ENCODE peak calls at places on chromosomes 16 and 17, in nine cellular contexts. I, H, T, D, F, V, U, Y and P are unnamed samples.

GRCh38 chr16:26214694-26215093 is 522.9 kb downstream of the HS3ST4 start:
- DNase-seq in I (no peak), H (no peak), T (no peak), D (no peak), F (no peak), V (no peak), U (no peak), Y (no peak), P (no peak)

GRCh38 chr17:37461668-37462067 is 28.0 kb upstream of the DUSP14 start:
- DNase-seq in I (peak; percentile 36), H (no peak), T (peak; percentile 15), D (no peak), F (no peak), V (no peak), U (no peak), Y (peak; percentile 16), P (no peak)

GRCh38 chr16:83680980-83681379 is 126.8 kb upstream of the HSBP1 start:
- DNase-seq in I (no peak), H (no peak), T (no peak), D (no peak), F (no peak), V (no peak), U (no peak), Y (no peak), P (no peak)

GRCh38 chr17:50946891-50947843 is 81.0 kb upstream of the TOB1 start:
- DNase-seq in I (no peak), H (peak; percentile 63), T (no peak), D (no peak), F (peak; percentile 7), V (peak; percentile 48), U (peak; percentile 55), Y (no peak), P (no peak)

GRCh38 chr16:81623365-81624102 is 155.6 kb upstream of the PLCG2 start:
- DNase-seq in I (peak; percentile 43), H (no peak), T (peak; percentile 54), D (no peak), F (peak; percentile 37), V (peak; percentile 79), U (no peak), Y (peak; percentile 49), P (peak; percentile 61)

GRCh38 chr17:20009052-20009301 is 182 bp upstream of the SPECC1 start:
- DNase-seq in I (no peak), H (no peak), T (no peak), D (no peak), F (no peak), V (no peak), U (no peak), Y (peak; percentile 45), P (no peak)

GRCh38 chr16:9824191-9824590 is 358.0 kb downstream of the GRIN2A start:
- DNase-seq in I (no peak), H (no peak), T (no peak), D (no peak), F (no peak), V (no peak), U (no peak), Y (no peak), P (no peak)

GRCh38 chr16:17278988-17279387 is 191.8 kb downstream of the XYLT1 start:
- DNase-seq in I (no peak), H (no peak), T (no peak), D (no peak), F (no peak), V (no peak), U (no peak), Y (no peak), P (no peak)

GRCh38 chr17:55520402-55520801 is 9.2 kb upstream of the SMIM36 start:
- DNase-seq in I (no peak), H (no peak), T (no peak), D (no peak), F (no peak), V (no peak), U (no peak), Y (no peak), P (no peak)

GRCh38 chr17:26774291-26775218 is 519.4 kb upstream of the WSB1 start:
- DNase-seq in I (no peak), H (no peak), T (no peak), D (no peak), F (no peak), V (no peak), U (no peak), Y (no peak), P (no peak)

GRCh38 chr17:26775219-26775822 is 518.6 kb upstream of the WSB1 start:
- DNase-seq in I (no peak), H (no peak), T (no peak), D (no peak), F (no peak), V (no peak), U (no peak), Y (no peak), P (no peak)

DNA sequence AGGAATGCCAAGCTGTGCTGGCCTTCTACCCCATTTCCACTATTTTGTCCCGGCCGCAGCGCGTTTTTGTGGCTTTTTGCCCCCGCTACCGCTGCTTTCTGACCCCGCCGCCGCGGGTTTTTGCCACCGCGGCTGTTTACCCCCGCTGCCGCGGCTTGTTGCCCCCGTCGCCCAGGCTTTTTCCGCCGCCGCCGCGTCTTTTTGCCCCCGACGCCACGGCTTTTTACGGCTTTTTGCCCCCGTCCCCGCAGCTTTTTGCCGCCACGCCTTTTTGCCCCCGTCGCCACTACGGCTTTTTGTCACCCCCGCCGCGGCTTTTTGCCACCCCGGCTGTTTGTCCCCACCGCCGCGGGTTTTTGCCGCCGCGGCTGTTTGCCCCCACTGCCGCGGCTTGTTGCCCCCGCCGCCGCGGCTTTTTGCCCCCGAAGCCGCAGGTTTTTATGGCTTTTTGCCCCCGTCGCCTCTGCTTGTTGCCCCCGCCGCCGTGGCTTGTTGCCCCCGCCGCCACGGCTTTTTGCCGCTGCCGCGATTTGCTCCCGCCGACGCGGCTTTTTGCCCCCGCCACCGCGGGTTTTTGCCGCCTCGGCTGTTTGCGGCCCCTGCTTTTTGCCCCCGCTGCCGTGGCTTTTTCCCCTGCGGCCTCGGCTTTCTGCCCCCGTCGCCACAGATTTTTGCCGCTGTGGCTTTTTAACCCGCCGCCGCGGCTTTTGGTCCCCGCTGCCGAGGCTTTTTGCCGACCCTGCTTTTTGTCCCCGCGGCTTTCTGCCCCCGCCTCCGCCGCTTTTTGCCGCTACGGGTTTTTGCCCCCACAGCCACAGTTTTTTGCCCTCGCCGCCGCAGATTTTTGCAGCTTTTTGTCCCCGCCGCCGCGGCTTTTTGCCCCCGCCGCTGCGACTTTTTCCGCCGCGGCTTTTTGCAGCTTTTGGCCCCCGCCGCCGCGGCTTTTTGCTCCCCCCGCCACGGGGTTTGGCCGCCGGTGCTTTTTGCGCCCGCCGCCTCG is 520.4 kb upstream of the WSB1 start:
- DNase-seq in I (no peak), H (no peak), T (no peak), D (no peak), F (no peak), V (no peak), U (no peak), Y (no peak), P (no peak)
- TF ChIP-seq CTCF in I (no peak), H (no peak), T (no peak), D (no peak), F (no peak), V (no peak), U (no peak), Y (no peak), P (no peak)

DNA sequence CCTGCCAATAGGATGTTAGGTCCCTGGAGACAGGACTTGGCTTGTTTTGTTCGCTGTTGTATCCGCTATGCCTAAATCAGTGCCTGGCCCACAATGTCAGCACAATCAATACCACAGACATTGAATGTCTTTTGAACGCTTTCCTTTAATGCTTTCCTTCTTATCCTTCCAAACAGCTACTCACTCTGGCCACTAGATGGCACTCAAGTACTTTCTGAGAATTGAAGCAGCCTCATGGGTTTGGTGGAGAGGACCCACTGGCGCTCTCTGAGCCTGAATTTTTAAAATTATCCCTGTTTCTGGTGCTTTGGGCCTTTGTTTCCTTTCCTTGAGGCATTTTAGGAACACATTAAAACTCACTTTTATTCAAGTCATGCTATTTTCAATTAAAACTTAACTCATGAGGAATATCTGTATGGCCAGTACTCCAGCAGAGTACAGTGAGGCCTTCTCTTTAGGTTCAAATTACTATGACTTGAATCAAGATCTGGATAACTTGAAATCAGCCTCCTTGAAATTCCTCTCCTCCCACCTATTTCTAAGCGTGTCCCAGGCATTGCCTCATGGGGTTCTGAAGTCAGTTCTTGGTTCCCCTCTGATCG is 3.2 kb upstream of the NLRP1 start:
- DNase-seq in I (peak; percentile 76), H (no peak), T (peak; percentile 72), D (peak; percentile 42), F (no peak), V (peak; percentile 68), U (no peak), Y (peak; percentile 71), P (no peak)
- TF ChIP-seq CTCF in I (peak; percentile 95), H (peak; percentile 91), T (peak; percentile 96), D (peak; percentile 89), F (peak; percentile 81), V (peak; percentile 97), U (peak; percentile 67), Y (peak; percentile 98), P (peak; percentile 98)

DNA sequence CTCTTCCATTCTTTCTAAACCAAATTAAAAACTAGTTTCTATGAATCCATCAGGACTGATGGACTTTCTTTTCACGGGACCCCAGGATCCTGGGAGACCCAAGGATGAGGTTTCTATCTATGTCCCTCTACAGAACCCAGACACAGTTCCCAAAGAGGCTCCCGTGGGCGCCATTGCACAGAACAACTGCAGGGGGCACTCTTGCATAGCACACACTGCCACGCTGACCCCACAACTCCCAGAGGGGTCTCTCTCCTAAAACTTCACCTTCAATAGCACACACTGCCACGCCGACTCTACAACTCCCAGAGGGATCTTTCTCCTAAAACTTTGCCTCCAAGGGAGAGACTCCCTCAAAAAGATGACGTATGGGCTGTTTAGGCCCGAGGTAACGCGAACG is 9.0 kb downstream of the ABR start:
- DNase-seq in I (no peak), H (no peak), T (no peak), D (no peak), F (no peak), V (no peak), U (no peak), Y (no peak), P (no peak)
- TF ChIP-seq CTCF in I (peak; percentile 24), H (no peak), T (no peak), D (peak; percentile 33), F (no peak), V (no peak), U (no peak), Y (no peak), P (no peak)

GRCh38 chr17:43170140-43170765 is 761 bp upstream of the NBR1 start:
- DNase-seq in I (peak; percentile 95), H (peak; percentile 97), T (peak; percentile 93), D (peak; percentile 97), F (peak; percentile 82), V (peak; percentile 87), U (peak; percentile 87), Y (peak; percentile 97), P (peak; percentile 87)

GRCh38 chr17:43175213-43176118 is 4.5 kb downstream of the NBR1 start:
- DNase-seq in I (peak; percentile 84), H (no peak), T (peak; percentile 93), D (peak; percentile 33), F (no peak), V (no peak), U (no peak), Y (peak; percentile 82), P (no peak)

GRCh38 chr17:43171761-43172487 is 910 bp downstream of the NBR1 start:
- DNase-seq in I (peak; percentile 95), H (peak; percentile 80), T (peak; percentile 98), D (peak; percentile 77), F (no peak), V (no peak), U (no peak), Y (peak; percentile 97), P (no peak)

GRCh38 chr17:43169561-43170139 is 1.4 kb upstream of the NBR1 start:
- DNase-seq in I (peak; percentile 26), H (peak; percentile 72), T (peak; percentile 44), D (no peak), F (peak; percentile 17), V (no peak), U (no peak), Y (peak; percentile 32), P (no peak)

GRCh38 chr17:43170766-43171681 is at the start of gene NBR1:
- DNase-seq in I (peak; percentile 98), H (peak; percentile 98), T (peak; percentile 98), D (peak; percentile 97), F (peak; percentile 94), V (peak; percentile 95), U (peak; percentile 97), Y (peak; percentile 96), P (peak; percentile 95)
- TF ChIP-seq CTCF in I (peak; percentile 24), H (no peak), T (peak; percentile 24), D (peak; percentile 39), F (no peak), V (no peak), U (no peak), Y (peak; percentile 56), P (no peak)